ENCODE peak calls at places on chromosome 10, in four cellular contexts. One of them, this sample, is unnamed.

GRCh38 chr10:77177589-77177988 is 460.0 kb downstream of the KCNMA1 start:
- DNase-seq in GM12878: no peak
- DNase-seq in HepG2: no peak
- DNase-seq in K562: no peak
- DNase-seq in this sample: no peak

GRCh38 chr10:129207276-129207675 is 259.8 kb upstream of the MGMT start:
- DNase-seq in HepG2: no peak
- DNase-seq in GM12878: no peak
- DNase-seq in K562: no peak
- DNase-seq in this sample: no peak

GRCh38 chr10:3293536-3294431 is 121.2 kb upstream of the PITRM1 start:
- DNase-seq in GM12878: no peak
- DNase-seq in HepG2: no peak
- DNase-seq in K562: no peak
- DNase-seq in this sample: no peak

GRCh38 chr10:2978111-2978510 is 89.2 kb upstream of the PFKP start:
- DNase-seq in K562: no peak
- DNase-seq in GM12878: peak; percentile 32
- DNase-seq in HepG2: peak; percentile 56
- DNase-seq in this sample: peak; percentile 36

GRCh38 chr10:102065561-102066420 is 642 bp downstream of the HPS6 start:
- DNase-seq in K562: no peak
- DNase-seq in HepG2: no peak
- DNase-seq in GM12878: no peak
- DNase-seq in this sample: peak; percentile 62

GRCh38 chr10:92756233-92757065 is 66.7 kb downstream of the HHEX start:
- DNase-seq in HepG2: peak; percentile 92
- DNase-seq in K562: peak; percentile 75
- DNase-seq in GM12878: peak; percentile 91
- DNase-seq in this sample: peak; percentile 45

GRCh38 chr10:12638103-12638502 is 288.8 kb downstream of the CAMK1D start:
- DNase-seq in HepG2: peak; percentile 24
- DNase-seq in K562: no peak
- DNase-seq in GM12878: no peak
- DNase-seq in this sample: no peak

GRCh38 chr10:7773845-7774801 is 13.7 kb downstream of the KIN start:
- DNase-seq in GM12878: no peak
- DNase-seq in K562: no peak
- DNase-seq in HepG2: no peak
- DNase-seq in this sample: no peak

GRCh38 chr10:14397069-14397468 is 66.3 kb upstream of the FRMD4A start:
- DNase-seq in GM12878: no peak
- DNase-seq in HepG2: no peak
- DNase-seq in K562: no peak
- DNase-seq in this sample: no peak

GRCh38 chr10:108789911-108790310 is 1133.4 kb downstream of the XPNPEP1 start:
- DNase-seq in GM12878: peak; percentile 9
- DNase-seq in HepG2: no peak
- DNase-seq in K562: no peak
- DNase-seq in this sample: no peak

GRCh38 chr10:112225771-112226438 is 42.3 kb upstream of the GPAM start:
- DNase-seq in K562: no peak
- DNase-seq in HepG2: peak; percentile 59
- DNase-seq in GM12878: no peak
- DNase-seq in this sample: no peak

GRCh38 chr10:110392860-110393732 is 88.4 kb upstream of the SMNDC1 start:
- DNase-seq in K562: no peak
- DNase-seq in HepG2: no peak
- DNase-seq in GM12878: no peak
- DNase-seq in this sample: no peak

GRCh38 chr10:55287346-55287745 is 486.3 kb upstream of the PCDH15 start:
- DNase-seq in GM12878: no peak
- DNase-seq in HepG2: no peak
- DNase-seq in K562: no peak
- DNase-seq in this sample: no peak

GRCh38 chr10:99742701-99743100 is 10.7 kb downstream of the CUTC start:
- DNase-seq in HepG2: no peak
- DNase-seq in K562: no peak
- DNase-seq in GM12878: no peak
- DNase-seq in this sample: no peak

GRCh38 chr10:77458986-77459590 is 178.5 kb downstream of the KCNMA1 start:
- DNase-seq in K562: no peak
- DNase-seq in HepG2: no peak
- DNase-seq in GM12878: no peak
- DNase-seq in this sample: no peak

GRCh38 chr10:65358565-65358964 is 1567.3 kb upstream of the LRRTM3 start:
- DNase-seq in K562: no peak
- DNase-seq in GM12878: no peak
- DNase-seq in HepG2: peak; percentile 13
- DNase-seq in this sample: peak; percentile 13

GRCh38 chr10:58952747-58953466 is 223.5 kb upstream of the PHYHIPL start:
- DNase-seq in HepG2: peak; percentile 53
- DNase-seq in GM12878: peak; percentile 19
- DNase-seq in K562: peak; percentile 46
- DNase-seq in this sample: peak; percentile 40

GRCh38 chr10:89478085-89478738 is 57.2 kb downstream of the SLC16A12 start:
- DNase-seq in K562: no peak
- DNase-seq in GM12878: no peak
- DNase-seq in HepG2: no peak
- DNase-seq in this sample: no peak

GRCh38 chr10:109126016-109126415 is 797.3 kb downstream of the XPNPEP1 start:
- DNase-seq in K562: no peak
- DNase-seq in GM12878: no peak
- DNase-seq in HepG2: no peak
- DNase-seq in this sample: no peak

GRCh38 chr10:29810816-29811215 is 176.0 kb upstream of the SVIL start:
- DNase-seq in GM12878: no peak
- DNase-seq in HepG2: no peak
- DNase-seq in K562: no peak
- DNase-seq in this sample: no peak

GRCh38 chr10:60951272-60951724 is 7.3 kb upstream of the RHOBTB1 start:
- DNase-seq in GM12878: no peak
- DNase-seq in HepG2: no peak
- DNase-seq in K562: no peak
- DNase-seq in this sample: no peak

GRCh38 chr10:97318772-97319651 is at the start of gene FRAT1:
- DNase-seq in GM12878: peak; percentile 43
- DNase-seq in HepG2: peak; percentile 74
- DNase-seq in K562: peak; percentile 73
- DNase-seq in this sample: peak; percentile 89

GRCh38 chr10:4131407-4132215 is 346.6 kb upstream of the KLF6 start:
- DNase-seq in GM12878: peak; percentile 66
- DNase-seq in K562: no peak
- DNase-seq in HepG2: no peak
- DNase-seq in this sample: no peak

GRCh38 chr10:92240289-92241157 is 50.4 kb downstream of the CPEB3 start:
- DNase-seq in HepG2: peak; percentile 75
- DNase-seq in GM12878: peak; percentile 53
- DNase-seq in K562: peak; percentile 31
- DNase-seq in this sample: peak; percentile 78

GRCh38 chr10:48655426-48656240 is 29.0 kb upstream of the WDFY4 start:
- DNase-seq in GM12878: no peak
- DNase-seq in HepG2: no peak
- DNase-seq in K562: peak; percentile 68
- DNase-seq in this sample: no peak

GRCh38 chr10:79066460-79067240 is 2.1 kb upstream of the ZMIZ1 start:
- DNase-seq in GM12878: no peak
- DNase-seq in HepG2: peak; percentile 87
- DNase-seq in K562: peak; percentile 94
- DNase-seq in this sample: peak; percentile 30

GRCh38 chr10:116637830-116638229 is 17.1 kb downstream of the PNLIPRP2 start:
- DNase-seq in K562: no peak
- DNase-seq in GM12878: no peak
- DNase-seq in HepG2: no peak
- DNase-seq in this sample: no peak

GRCh38 chr10:112471878-112472487 is 25.0 kb downstream of the VTI1A start:
- DNase-seq in HepG2: peak; percentile 52
- DNase-seq in GM12878: peak; percentile 25
- DNase-seq in K562: peak; percentile 26
- DNase-seq in this sample: peak; percentile 65

GRCh38 chr10:841535-841934 is 90.0 kb downstream of the LARP4B start:
- DNase-seq in HepG2: no peak
- DNase-seq in GM12878: no peak
- DNase-seq in K562: no peak
- DNase-seq in this sample: no peak

GRCh38 chr10:131667047-131667446 is 233.8 kb upstream of the PPP2R2D start:
- DNase-seq in GM12878: no peak
- DNase-seq in K562: no peak
- DNase-seq in HepG2: no peak
- DNase-seq in this sample: no peak

GRCh38 chr10:28796606-28797512 is 119.5 kb downstream of the BAMBI start:
- DNase-seq in HepG2: no peak
- DNase-seq in GM12878: no peak
- DNase-seq in K562: peak; percentile 49
- DNase-seq in this sample: no peak

GRCh38 chr10:128633864-128634541 is 507.8 kb upstream of the MKI67 start:
- DNase-seq in K562: no peak
- DNase-seq in HepG2: no peak
- DNase-seq in GM12878: no peak
- DNase-seq in this sample: no peak

GRCh38 chr10:53314856-53315255 is 542.3 kb upstream of the MBL2 start:
- DNase-seq in GM12878: no peak
- DNase-seq in K562: no peak
- DNase-seq in HepG2: no peak
- DNase-seq in this sample: no peak

GRCh38 chr10:5741276-5741675 is 56.6 kb downstream of the TASOR2 start:
- DNase-seq in GM12878: no peak
- DNase-seq in K562: no peak
- DNase-seq in HepG2: no peak
- DNase-seq in this sample: no peak
- TF ChIP-seq BHLHE40 in GM12878: no peak
- TF ChIP-seq BHLHE40 in K562: no peak
- TF ChIP-seq BHLHE40 in HepG2: no peak
- TF ChIP-seq BHLHE40 in this sample: no peak

GRCh38 chr10:104387130-104387888 is 33.7 kb downstream of the CFAP58 start:
- DNase-seq in K562: no peak
- DNase-seq in HepG2: no peak
- DNase-seq in GM12878: no peak
- DNase-seq in this sample: no peak
- TF ChIP-seq FOXM1 in K562: no peak
- TF ChIP-seq FOXM1 in HepG2: no peak
- TF ChIP-seq FOXM1 in GM12878: no peak
- TF ChIP-seq FOXM1 in this sample: no peak

GRCh38 chr10:11547111-11547625 is 64.3 kb downstream of the USP6NL start:
- DNase-seq in HepG2: peak; percentile 55
- DNase-seq in GM12878: no peak
- DNase-seq in K562: no peak
- DNase-seq in this sample: peak; percentile 38
- TF ChIP-seq SP1 in HepG2: no peak
- TF ChIP-seq SP1 in GM12878: no peak
- TF ChIP-seq SP1 in K562: no peak
- TF ChIP-seq SP1 in this sample: no peak

DNA sequence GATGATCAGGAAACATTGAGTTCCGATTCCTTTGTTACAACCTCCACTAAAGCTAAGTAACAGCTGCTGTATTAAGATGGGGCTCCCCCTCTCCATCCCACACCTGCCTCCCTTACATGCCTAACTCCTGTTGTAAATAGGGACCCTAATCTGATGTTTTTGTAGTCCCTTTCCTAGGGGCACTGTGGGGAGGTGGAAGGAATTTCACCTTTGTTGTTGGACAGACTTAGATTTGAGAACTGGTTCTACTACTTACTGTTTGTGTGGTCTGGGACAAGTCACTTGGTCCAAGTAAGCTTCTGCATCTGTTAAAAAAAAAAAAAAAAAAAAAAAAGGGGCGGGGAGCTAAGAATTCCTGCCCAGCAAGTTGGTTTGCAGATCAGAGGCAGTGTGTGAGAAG is 42.6 kb downstream of the KIAA1217 start:
- DNase-seq in K562: no peak
- DNase-seq in HepG2: no peak
- DNase-seq in GM12878: no peak
- DNase-seq in this sample: no peak
- TF ChIP-seq BHLHE40 in K562: no peak
- TF ChIP-seq BHLHE40 in HepG2: no peak
- TF ChIP-seq BHLHE40 in GM12878: no peak
- TF ChIP-seq BHLHE40 in this sample: no peak

GRCh38 chr10:46001187-46001756 is 29.0 kb downstream of the TIMM23 start:
- DNase-seq in HepG2: no peak
- DNase-seq in GM12878: no peak
- DNase-seq in K562: peak; percentile 90
- DNase-seq in this sample: no peak

GRCh38 chr10:46005383-46005782 is 25.0 kb downstream of the NCOA4 start:
- DNase-seq in K562: no peak
- DNase-seq in GM12878: no peak
- DNase-seq in HepG2: no peak
- DNase-seq in this sample: no peak

GRCh38 chr10:46002916-46003693 is 27.3 kb downstream of the NCOA4 start:
- DNase-seq in HepG2: no peak
- DNase-seq in GM12878: no peak
- DNase-seq in K562: no peak
- DNase-seq in this sample: no peak

DNA sequence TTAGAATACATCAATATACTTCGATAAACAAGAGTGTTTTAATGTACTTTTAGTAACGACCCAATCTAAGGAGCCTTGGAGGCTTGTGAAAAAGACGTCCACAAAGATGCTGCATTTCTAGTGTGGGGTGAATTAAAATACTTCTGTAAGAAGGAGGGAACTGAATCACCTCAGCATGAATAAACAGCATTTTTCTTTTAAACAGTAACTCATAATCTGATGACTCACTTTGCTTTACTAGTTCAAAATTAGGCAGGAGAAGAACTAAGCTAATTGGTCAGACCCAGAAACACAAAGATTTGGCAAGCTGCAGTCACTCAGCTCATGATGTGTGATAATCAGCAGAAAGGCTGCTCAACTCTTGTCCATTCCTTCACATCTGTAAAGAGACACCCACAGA is 24.2 kb downstream of the NCOA4 start:
- DNase-seq in HepG2: no peak
- DNase-seq in K562: no peak
- DNase-seq in GM12878: no peak
- DNase-seq in this sample: no peak
- TF ChIP-seq FOXM1 in HepG2: no peak
- TF ChIP-seq FOXM1 in K562: no peak
- TF ChIP-seq FOXM1 in GM12878: no peak
- TF ChIP-seq FOXM1 in this sample: no peak

GRCh38 chr10:70834448-70835151 is 18.9 kb downstream of the SGPL1 start:
- DNase-seq in GM12878: no peak
- DNase-seq in HepG2: peak; percentile 73
- DNase-seq in K562: no peak
- DNase-seq in this sample: no peak

GRCh38 chr10:70837660-70838059 is 21.9 kb downstream of the SGPL1 start:
- DNase-seq in HepG2: no peak
- DNase-seq in K562: no peak
- DNase-seq in GM12878: no peak
- DNase-seq in this sample: no peak

GRCh38 chr10:70838270-70838669 is 22.5 kb downstream of the SGPL1 start:
- DNase-seq in K562: no peak
- DNase-seq in HepG2: no peak
- DNase-seq in GM12878: no peak
- DNase-seq in this sample: no peak

GRCh38 chr10:70836319-70836718 is 20.6 kb downstream of the SGPL1 start:
- DNase-seq in K562: no peak
- DNase-seq in GM12878: no peak
- DNase-seq in HepG2: no peak
- DNase-seq in this sample: no peak

GRCh38 chr10:70835895-70836294 is 20.1 kb downstream of the SGPL1 start:
- DNase-seq in K562: no peak
- DNase-seq in GM12878: no peak
- DNase-seq in HepG2: peak; percentile 76
- DNase-seq in this sample: no peak
- TF ChIP-seq SP1 in K562: no peak
- TF ChIP-seq SP1 in GM12878: no peak
- TF ChIP-seq SP1 in HepG2: no peak
- TF ChIP-seq SP1 in this sample: no peak